ENCODE peak calls at places on chromosomes 2 and 18, in six cellular contexts. One of them, this sample, is unnamed. For H3K9me2, the result is how much of the 10 kb centered on the place peaks cover.

GRCh38 chr2:241257419-241258032 is 57.9 kb downstream of the HDLBP start:
- DNase-seq in hepatocyte: no peak
- DNase-seq in PC-3: no peak
- DNase-seq in GM23248: peak
- DNase-seq in HCT116: no peak
- DNase-seq in GM23338: no peak
- DNase-seq in this sample: no peak

GRCh38 chr2:217142649-217143266 is 282.9 kb upstream of the TNP1 start:
- DNase-seq in hepatocyte: peak
- DNase-seq in PC-3: peak
- DNase-seq in GM23248: peak
- DNase-seq in HCT116: peak
- DNase-seq in GM23338: peak
- DNase-seq in this sample: no peak

GRCh38 chr2:37920570-37920969 is 4.5 kb upstream of the RMDN2 start:
- DNase-seq in hepatocyte: no peak
- DNase-seq in PC-3: peak
- DNase-seq in GM23248: no peak
- DNase-seq in HCT116: no peak
- DNase-seq in GM23338: no peak
- DNase-seq in this sample: no peak

GRCh38 chr2:240149943-240150784 is 9.7 kb upstream of the OTOS start:
- DNase-seq in hepatocyte: peak
- DNase-seq in PC-3: peak
- DNase-seq in GM23248: peak
- DNase-seq in HCT116: peak
- DNase-seq in GM23338: peak
- DNase-seq in this sample: no peak

GRCh38 chr2:8120979-8121825 is 560.7 kb upstream of the ID2 start:
- DNase-seq in hepatocyte: peak
- DNase-seq in PC-3: no peak
- DNase-seq in GM23248: peak
- DNase-seq in HCT116: no peak
- DNase-seq in GM23338: no peak
- DNase-seq in this sample: no peak

GRCh38 chr2:20487392-20488135 is 40.7 kb downstream of the RHOB start:
- DNase-seq in hepatocyte: no peak
- DNase-seq in PC-3: no peak
- DNase-seq in GM23248: no peak
- DNase-seq in HCT116: no peak
- DNase-seq in GM23338: peak
- DNase-seq in this sample: no peak

GRCh38 chr18:70074091-70074490 is 126.4 kb upstream of the CD226 start:
- DNase-seq in hepatocyte: no peak
- DNase-seq in PC-3: no peak
- DNase-seq in GM23248: peak
- DNase-seq in HCT116: no peak
- DNase-seq in GM23338: no peak
- DNase-seq in this sample: no peak

GRCh38 chr18:48493856-48494255 is 45.0 kb upstream of the CTIF start:
- DNase-seq in hepatocyte: no peak
- DNase-seq in PC-3: peak
- DNase-seq in GM23248: peak
- DNase-seq in HCT116: no peak
- DNase-seq in GM23338: no peak
- DNase-seq in this sample: no peak

GRCh38 chr18:30280861-30281470 is 761.6 kb downstream of the DSC3 start:
- DNase-seq in hepatocyte: peak
- DNase-seq in PC-3: peak
- DNase-seq in GM23248: peak
- DNase-seq in HCT116: peak
- DNase-seq in GM23338: peak
- DNase-seq in this sample: peak

GRCh38 chr18:12843420-12844346 is 40.4 kb downstream of the PTPN2 start:
- DNase-seq in hepatocyte: no peak
- DNase-seq in PC-3: no peak
- DNase-seq in GM23248: no peak
- DNase-seq in HCT116: no peak
- DNase-seq in GM23338: peak
- DNase-seq in this sample: no peak

GRCh38 chr2:209680596-209680995 is 91.0 kb upstream of the UNC80 start:
- DNase-seq in hepatocyte: no peak
- DNase-seq in PC-3: no peak
- DNase-seq in GM23248: no peak
- DNase-seq in HCT116: no peak
- DNase-seq in GM23338: no peak
- DNase-seq in this sample: no peak

GRCh38 chr2:120344214-120344990 is 1.5 kb upstream of the INHBB start:
- DNase-seq in hepatocyte: peak
- DNase-seq in PC-3: peak
- DNase-seq in GM23248: peak
- DNase-seq in HCT116: no peak
- DNase-seq in GM23338: peak
- DNase-seq in this sample: no peak

GRCh38 chr18:58196881-58197872 is 153.2 kb downstream of the NEDD4L start:
- DNase-seq in hepatocyte: no peak
- DNase-seq in PC-3: no peak
- DNase-seq in GM23248: no peak
- DNase-seq in HCT116: no peak
- DNase-seq in GM23338: no peak
- DNase-seq in this sample: no peak

GRCh38 chr2:124018894-124019293 is 6.2 kb upstream of the CNTNAP5 start:
- DNase-seq in hepatocyte: peak
- DNase-seq in PC-3: peak
- DNase-seq in GM23248: peak
- DNase-seq in HCT116: no peak
- DNase-seq in GM23338: peak
- DNase-seq in this sample: no peak

GRCh38 chr2:144357623-144358400 is 162.1 kb downstream of the ZEB2 start:
- DNase-seq in hepatocyte: peak
- DNase-seq in PC-3: peak
- DNase-seq in GM23248: peak
- DNase-seq in HCT116: peak
- DNase-seq in GM23338: no peak
- DNase-seq in this sample: peak

GRCh38 chr2:190809876-190810525 is 70.6 kb upstream of the GLS start:
- DNase-seq in hepatocyte: no peak
- DNase-seq in PC-3: peak
- DNase-seq in GM23248: no peak
- DNase-seq in HCT116: no peak
- DNase-seq in GM23338: no peak
- DNase-seq in this sample: no peak

GRCh38 chr2:24929230-24929629 is 9.2 kb upstream of the ADCY3 start:
- DNase-seq in hepatocyte: no peak
- DNase-seq in PC-3: no peak
- DNase-seq in GM23248: no peak
- DNase-seq in HCT116: no peak
- DNase-seq in GM23338: peak
- DNase-seq in this sample: no peak

GRCh38 chr2:96832751-96833507 is 10.9 kb downstream of the ANKRD23 start:
- DNase-seq in hepatocyte: peak
- DNase-seq in PC-3: peak
- DNase-seq in GM23248: no peak
- DNase-seq in HCT116: no peak
- DNase-seq in GM23338: peak
- DNase-seq in this sample: no peak

GRCh38 chr2:58138631-58139030 is 92.0 kb downstream of the VRK2 start:
- DNase-seq in hepatocyte: no peak
- DNase-seq in PC-3: no peak
- DNase-seq in GM23248: no peak
- DNase-seq in HCT116: no peak
- DNase-seq in GM23338: peak
- DNase-seq in this sample: no peak

GRCh38 chr18:2958819-2959298 is 54.1 kb downstream of the LPIN2 start:
- DNase-seq in hepatocyte: peak
- DNase-seq in PC-3: no peak
- DNase-seq in GM23248: peak
- DNase-seq in HCT116: no peak
- DNase-seq in GM23338: no peak
- DNase-seq in this sample: peak

GRCh38 chr2:208466133-208466919 is 59.7 kb downstream of the PTH2R start:
- DNase-seq in hepatocyte: peak
- DNase-seq in PC-3: peak
- DNase-seq in GM23248: peak
- DNase-seq in HCT116: peak
- DNase-seq in GM23338: peak
- DNase-seq in this sample: peak

GRCh38 chr2:111239107-111239506 is 118.4 kb downstream of the BCL2L11 start:
- DNase-seq in hepatocyte: no peak
- DNase-seq in PC-3: no peak
- DNase-seq in GM23248: no peak
- DNase-seq in HCT116: no peak
- DNase-seq in GM23338: no peak
- DNase-seq in this sample: no peak

DNA sequence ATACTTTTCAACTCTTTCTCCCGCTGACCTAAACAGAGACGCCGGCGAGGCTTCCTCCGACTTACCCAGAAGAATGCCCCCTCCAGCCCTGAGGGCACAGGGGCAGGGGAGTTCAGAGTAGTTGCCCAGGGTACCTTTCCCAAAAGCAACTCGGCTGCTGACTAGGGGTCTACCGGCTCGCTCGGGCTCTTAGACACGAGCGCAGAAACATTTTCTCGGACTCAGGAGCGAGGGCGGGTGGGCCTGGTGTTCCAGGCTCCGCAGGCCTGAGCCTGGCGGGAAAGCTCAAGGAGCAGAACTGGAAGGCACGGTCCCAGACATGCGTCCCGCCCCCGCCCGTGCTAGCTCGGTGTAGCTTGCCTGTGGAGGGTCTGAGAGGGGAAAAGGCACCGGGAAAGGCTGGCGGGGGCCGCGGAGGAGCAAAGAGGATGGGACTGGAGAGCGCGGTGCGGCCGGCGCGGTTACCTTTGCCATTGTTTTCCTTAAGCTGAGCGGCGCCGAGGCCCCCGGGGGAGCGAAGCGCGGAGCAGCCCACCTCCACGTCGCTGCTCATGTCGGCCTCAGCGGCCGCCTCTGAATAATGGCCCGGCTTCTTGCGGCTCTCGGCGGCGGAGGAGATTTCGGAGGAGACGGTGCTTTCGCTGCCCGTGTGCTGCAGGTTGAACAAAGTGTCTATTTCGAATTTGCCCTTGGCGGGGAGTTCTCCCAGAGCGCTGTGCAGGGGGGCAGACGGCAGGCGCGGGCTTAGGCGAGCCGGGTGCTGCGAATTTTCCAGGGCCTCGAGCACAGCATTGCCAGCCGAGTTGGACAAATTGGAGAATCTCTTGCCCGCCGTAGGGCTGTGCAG is 654 bp downstream of the EVX2 start:
- DNase-seq in hepatocyte: no peak
- DNase-seq in PC-3: no peak
- DNase-seq in GM23248: no peak
- DNase-seq in HCT116: no peak
- DNase-seq in GM23338: peak
- DNase-seq in this sample: no peak
- TF ChIP-seq EZH2 in hepatocyte: peak
- TF ChIP-seq EZH2 in PC-3: no peak
- TF ChIP-seq EZH2 in GM23248: peak
- TF ChIP-seq EZH2 in HCT116: no peak
- TF ChIP-seq EZH2 in GM23338: peak
- TF ChIP-seq EZH2 in this sample: no peak

DNA sequence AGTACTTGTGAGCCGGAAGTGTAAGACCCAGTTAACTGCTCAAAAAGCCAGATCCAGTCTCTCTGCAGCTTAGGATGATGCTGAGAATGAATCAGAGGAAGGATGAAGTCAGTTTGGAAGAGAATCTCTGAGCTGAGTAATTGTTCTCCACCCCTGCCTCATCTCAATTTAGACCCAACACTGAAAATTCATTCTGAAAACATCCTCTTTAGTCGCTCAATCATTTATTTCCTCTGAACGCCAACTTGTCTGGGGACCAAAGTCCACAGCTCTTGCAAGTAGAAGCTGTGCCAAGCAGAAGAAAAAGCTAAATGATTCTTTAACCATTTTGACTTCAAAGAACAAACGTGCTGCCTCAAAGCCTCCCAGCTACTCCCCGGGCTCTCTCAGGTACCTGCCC is 177.1 kb upstream of the KLHL29 start:
- DNase-seq in hepatocyte: no peak
- DNase-seq in PC-3: no peak
- DNase-seq in GM23248: peak
- DNase-seq in HCT116: no peak
- DNase-seq in GM23338: no peak
- DNase-seq in this sample: no peak
- H3K9me2 ChIP-seq in hepatocyte: under half
- H3K9me2 ChIP-seq in PC-3: under half
- H3K9me2 ChIP-seq in GM23248: under half
- H3K9me2 ChIP-seq in HCT116: under half
- H3K9me2 ChIP-seq in GM23338: under half
- H3K9me2 ChIP-seq in this sample: under half

GRCh38 chr2:177585234-177585863 is 192.8 kb downstream of the AGPS start:
- DNase-seq in hepatocyte: no peak
- DNase-seq in PC-3: no peak
- DNase-seq in GM23248: no peak
- DNase-seq in HCT116: no peak
- DNase-seq in GM23338: no peak
- DNase-seq in this sample: no peak

GRCh38 chr2:177589191-177589590 is 196.6 kb downstream of the AGPS start:
- DNase-seq in hepatocyte: no peak
- DNase-seq in PC-3: no peak
- DNase-seq in GM23248: no peak
- DNase-seq in HCT116: no peak
- DNase-seq in GM23338: no peak
- DNase-seq in this sample: no peak

GRCh38 chr2:177588671-177589070 is 196.1 kb downstream of the AGPS start:
- DNase-seq in hepatocyte: no peak
- DNase-seq in PC-3: no peak
- DNase-seq in GM23248: peak
- DNase-seq in HCT116: no peak
- DNase-seq in GM23338: no peak
- DNase-seq in this sample: no peak

GRCh38 chr2:177584293-177584692 is 191.7 kb downstream of the AGPS start:
- DNase-seq in hepatocyte: no peak
- DNase-seq in PC-3: no peak
- DNase-seq in GM23248: no peak
- DNase-seq in HCT116: no peak
- DNase-seq in GM23338: no peak
- DNase-seq in this sample: no peak

GRCh38 chr2:177586154-177586553 is 193.6 kb downstream of the AGPS start:
- DNase-seq in hepatocyte: no peak
- DNase-seq in PC-3: no peak
- DNase-seq in GM23248: no peak
- DNase-seq in HCT116: no peak
- DNase-seq in GM23338: no peak
- DNase-seq in this sample: no peak
- TF ChIP-seq EZH2phosphoT487 in hepatocyte: no peak
- TF ChIP-seq EZH2phosphoT487 in PC-3: no peak
- TF ChIP-seq EZH2phosphoT487 in GM23248: no peak
- TF ChIP-seq EZH2phosphoT487 in HCT116: no peak
- TF ChIP-seq EZH2phosphoT487 in GM23338: no peak
- TF ChIP-seq EZH2phosphoT487 in this sample: no peak

GRCh38 chr2:186027922-186028321 is 289.3 kb downstream of the FSIP2 start:
- DNase-seq in hepatocyte: no peak
- DNase-seq in PC-3: no peak
- DNase-seq in GM23248: no peak
- DNase-seq in HCT116: no peak
- DNase-seq in GM23338: no peak
- DNase-seq in this sample: no peak
- TF ChIP-seq EZH2 in hepatocyte: no peak
- TF ChIP-seq EZH2 in PC-3: no peak
- TF ChIP-seq EZH2 in GM23248: no peak
- TF ChIP-seq EZH2 in HCT116: no peak
- TF ChIP-seq EZH2 in GM23338: no peak
- TF ChIP-seq EZH2 in this sample: no peak